ENCODE peak calls at places on chromosomes 7 and 10, in five cellular contexts. One of them, this sample, is unnamed.

GRCh38 chr7:66183700-66184099 is 21.4 kb upstream of the TPST1 start:
- DNase-seq in H1: no peak
- DNase-seq in mesendoderm: peak
- DNase-seq in neuronal stem cell: no peak
- DNase-seq in IMR-90: peak
- DNase-seq in this sample: no peak

GRCh38 chr7:87148332-87148955 is 3.8 kb upstream of the DMTF1 start:
- DNase-seq in IMR-90: peak
- DNase-seq in H1: no peak
- DNase-seq in mesendoderm: peak
- DNase-seq in neuronal stem cell: no peak
- DNase-seq in this sample: no peak

GRCh38 chr7:80324032-80324431 is 187.8 kb downstream of the GNAT3 start:
- DNase-seq in H1: no peak
- DNase-seq in mesendoderm: no peak
- DNase-seq in neuronal stem cell: no peak
- DNase-seq in IMR-90: peak
- DNase-seq in this sample: no peak

GRCh38 chr7:134905375-134905774 is 80.9 kb upstream of the AGBL3 start:
- DNase-seq in IMR-90: peak
- DNase-seq in neuronal stem cell: no peak
- DNase-seq in H1: no peak
- DNase-seq in mesendoderm: no peak
- DNase-seq in this sample: no peak

GRCh38 chr7:49643321-49643720 is 130.1 kb upstream of the VWC2 start:
- DNase-seq in neuronal stem cell: peak
- DNase-seq in H1: no peak
- DNase-seq in mesendoderm: no peak
- DNase-seq in IMR-90: no peak
- DNase-seq in this sample: no peak

GRCh38 chr7:16982640-16983103 is 100.9 kb upstream of the AGR3 start:
- DNase-seq in mesendoderm: peak
- DNase-seq in H1: no peak
- DNase-seq in neuronal stem cell: peak
- DNase-seq in IMR-90: peak
- DNase-seq in this sample: no peak

GRCh38 chr10:132417957-132418441 is 21.0 kb downstream of the PWWP2B start:
- DNase-seq in mesendoderm: peak
- DNase-seq in neuronal stem cell: no peak
- DNase-seq in IMR-90: no peak
- DNase-seq in H1: no peak
- DNase-seq in this sample: no peak

GRCh38 chr7:148711191-148712102 is 12.7 kb downstream of the CUL1 start:
- DNase-seq in mesendoderm: no peak
- DNase-seq in IMR-90: no peak
- DNase-seq in H1: no peak
- DNase-seq in neuronal stem cell: no peak
- DNase-seq in this sample: no peak

GRCh38 chr7:50141131-50141530 is 48.1 kb upstream of the ZPBP start:
- DNase-seq in mesendoderm: no peak
- DNase-seq in IMR-90: no peak
- DNase-seq in H1: no peak
- DNase-seq in neuronal stem cell: no peak
- DNase-seq in this sample: no peak

GRCh38 chr10:34526758-34527730 is 288.1 kb downstream of the PARD3 start:
- DNase-seq in IMR-90: peak
- DNase-seq in mesendoderm: peak
- DNase-seq in neuronal stem cell: peak
- DNase-seq in H1: no peak
- DNase-seq in this sample: peak

GRCh38 chr10:133353202-133353959 is 4.4 kb downstream of the FUOM start:
- DNase-seq in IMR-90: no peak
- DNase-seq in H1: peak
- DNase-seq in neuronal stem cell: no peak
- DNase-seq in mesendoderm: no peak
- DNase-seq in this sample: no peak

GRCh38 chr10:5943536-5943935 is 33.8 kb downstream of the IL15RA start:
- DNase-seq in mesendoderm: no peak
- DNase-seq in H1: no peak
- DNase-seq in neuronal stem cell: no peak
- DNase-seq in IMR-90: peak
- DNase-seq in this sample: peak

DNA sequence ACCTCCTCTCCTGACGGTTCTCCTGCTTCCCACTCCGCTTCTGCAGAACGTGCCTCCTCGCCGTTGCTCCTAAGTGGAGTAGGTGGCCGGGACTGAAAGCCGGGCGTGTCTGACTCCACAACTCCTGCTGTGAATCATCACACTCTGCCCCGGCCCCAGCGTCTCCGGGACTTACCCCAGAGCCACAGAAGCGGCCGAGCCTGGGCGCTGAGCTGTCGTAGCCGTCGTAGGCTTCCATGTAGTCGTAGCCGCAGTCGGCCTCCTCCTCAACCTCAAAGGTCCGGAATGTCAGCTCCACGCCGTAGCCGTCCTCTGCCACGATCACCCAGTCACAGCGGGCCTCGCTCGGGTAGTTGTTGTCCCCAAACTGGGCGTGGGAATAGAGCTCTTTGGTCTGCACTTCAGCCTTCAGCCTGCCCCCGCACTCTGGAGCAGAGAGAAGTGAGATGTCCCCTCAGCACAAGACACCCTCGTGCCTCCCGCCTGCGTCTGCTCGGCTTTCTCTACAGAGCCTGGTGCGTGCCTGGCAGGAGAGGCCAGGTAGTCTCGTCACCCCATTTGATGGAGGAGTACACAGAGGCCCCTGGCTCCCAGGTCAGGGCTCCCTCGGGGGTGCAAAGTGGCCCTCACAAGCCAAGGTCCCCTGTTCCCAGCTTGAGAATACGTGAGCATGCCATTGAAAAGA is 11.2 kb upstream of the OPALIN start:
- DNase-seq in neuronal stem cell: no peak
- DNase-seq in H1: no peak
- DNase-seq in IMR-90: no peak
- DNase-seq in mesendoderm: no peak
- DNase-seq in this sample: no peak
- H3K23ac ChIP-seq in neuronal stem cell: no peak
- H3K23ac ChIP-seq in H1: no peak
- H3K23ac ChIP-seq in IMR-90: no peak
- H3K23ac ChIP-seq in mesendoderm: no peak
- H3K23ac ChIP-seq in this sample: no peak

DNA sequence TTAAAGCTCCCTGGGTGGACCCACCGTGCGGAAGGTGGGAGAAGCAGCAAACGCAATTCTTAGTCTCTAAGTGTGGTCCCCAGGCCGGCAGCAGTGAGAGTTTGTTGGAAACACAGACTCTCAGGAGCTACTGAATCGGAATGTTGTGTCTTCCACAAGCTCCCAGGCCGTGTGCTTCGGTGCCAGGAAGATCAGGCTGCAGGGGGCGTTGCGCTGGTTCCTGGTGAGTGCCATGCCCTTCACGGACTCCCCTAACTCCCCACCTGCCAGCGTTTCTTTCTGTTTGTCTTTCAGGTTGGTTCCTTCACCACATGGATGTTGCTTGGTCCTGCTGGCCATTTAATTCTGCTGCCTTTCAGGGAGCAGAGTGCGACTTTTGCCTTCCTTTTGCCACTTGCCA is 91.2 kb upstream of the PITRM1 start:
- DNase-seq in neuronal stem cell: no peak
- DNase-seq in mesendoderm: no peak
- DNase-seq in IMR-90: no peak
- DNase-seq in H1: no peak
- DNase-seq in this sample: no peak
- H2AK5ac ChIP-seq in neuronal stem cell: no peak
- H2AK5ac ChIP-seq in mesendoderm: no peak
- H2AK5ac ChIP-seq in IMR-90: peak
- H2AK5ac ChIP-seq in H1: no peak
- H2AK5ac ChIP-seq in this sample: no peak

GRCh38 chr7:47944536-47945260 is 3.6 kb downstream of the PKD1L1 start:
- DNase-seq in neuronal stem cell: no peak
- DNase-seq in mesendoderm: no peak
- DNase-seq in H1: no peak
- DNase-seq in IMR-90: no peak
- DNase-seq in this sample: no peak

GRCh38 chr7:47945261-47946015 is 2.8 kb downstream of the PKD1L1 start:
- DNase-seq in mesendoderm: peak
- DNase-seq in H1: peak
- DNase-seq in IMR-90: peak
- DNase-seq in neuronal stem cell: peak
- DNase-seq in this sample: no peak

GRCh38 chr7:47948096-47948790 is at the start of gene PKD1L1:
- DNase-seq in H1: no peak
- DNase-seq in mesendoderm: no peak
- DNase-seq in neuronal stem cell: no peak
- DNase-seq in IMR-90: no peak
- DNase-seq in this sample: no peak

GRCh38 chr7:47947355-47947749 is 914 bp downstream of the PKD1L1 start:
- DNase-seq in mesendoderm: no peak
- DNase-seq in IMR-90: no peak
- DNase-seq in neuronal stem cell: no peak
- DNase-seq in H1: no peak
- DNase-seq in this sample: no peak

DNA sequence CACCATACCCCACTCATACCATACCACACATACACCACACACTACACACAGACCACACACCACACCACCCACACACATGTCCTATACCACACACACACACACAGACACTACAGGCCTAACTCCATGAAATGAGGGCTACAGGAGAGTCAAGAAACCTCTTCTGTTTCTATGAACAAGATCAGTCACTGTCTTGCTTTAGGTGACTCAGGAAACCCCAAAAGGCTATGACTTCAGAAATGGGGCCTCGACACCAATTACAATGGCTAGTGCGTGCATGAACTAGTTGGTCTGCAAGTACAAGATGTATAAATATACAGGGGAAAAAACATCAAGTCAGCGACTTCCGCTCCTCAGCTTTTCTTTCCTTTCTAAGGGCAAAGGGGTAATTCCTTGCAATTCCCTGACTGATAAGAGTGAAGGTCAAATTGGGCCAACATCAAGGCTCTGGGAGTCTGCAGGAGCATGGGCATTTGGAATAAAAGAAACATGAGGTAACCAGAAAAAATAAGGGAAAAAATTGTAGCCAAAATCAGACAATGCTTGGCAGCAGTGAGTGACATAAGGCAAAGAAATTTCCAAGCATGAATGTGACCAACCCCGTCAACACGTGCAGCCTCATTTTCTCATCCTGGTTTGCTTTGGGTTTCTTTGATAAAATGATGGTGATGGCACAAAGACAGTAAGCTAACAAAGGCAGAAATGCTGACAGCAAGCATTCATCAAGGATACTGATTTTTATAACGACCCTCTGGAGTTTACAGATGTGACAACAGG is 1.5 kb downstream of the PKD1L1 start:
- DNase-seq in neuronal stem cell: no peak
- DNase-seq in H1: no peak
- DNase-seq in IMR-90: no peak
- DNase-seq in mesendoderm: no peak
- DNase-seq in this sample: no peak
- H3K23ac ChIP-seq in neuronal stem cell: no peak
- H3K23ac ChIP-seq in H1: no peak
- H3K23ac ChIP-seq in IMR-90: peak
- H3K23ac ChIP-seq in mesendoderm: peak
- H3K23ac ChIP-seq in this sample: no peak

GRCh38 chr10:29783211-29783947 is 148.6 kb upstream of the SVIL start:
- DNase-seq in H1: no peak
- DNase-seq in IMR-90: peak
- DNase-seq in mesendoderm: no peak
- DNase-seq in neuronal stem cell: no peak
- DNase-seq in this sample: no peak

GRCh38 chr10:29780639-29781038 is 145.9 kb upstream of the SVIL start:
- DNase-seq in IMR-90: no peak
- DNase-seq in neuronal stem cell: no peak
- DNase-seq in H1: no peak
- DNase-seq in mesendoderm: no peak
- DNase-seq in this sample: no peak

GRCh38 chr10:29788113-29788512 is 153.3 kb upstream of the SVIL start:
- DNase-seq in IMR-90: no peak
- DNase-seq in H1: no peak
- DNase-seq in mesendoderm: no peak
- DNase-seq in neuronal stem cell: no peak
- DNase-seq in this sample: no peak

GRCh38 chr10:29780096-29780495 is 145.3 kb upstream of the SVIL start:
- DNase-seq in H1: no peak
- DNase-seq in neuronal stem cell: no peak
- DNase-seq in mesendoderm: no peak
- DNase-seq in IMR-90: no peak
- DNase-seq in this sample: no peak

GRCh38 chr10:29784175-29784773 is 149.5 kb upstream of the SVIL start:
- DNase-seq in neuronal stem cell: no peak
- DNase-seq in H1: no peak
- DNase-seq in IMR-90: peak
- DNase-seq in mesendoderm: peak
- DNase-seq in this sample: peak
- H2AK5ac ChIP-seq in neuronal stem cell: no peak
- H2AK5ac ChIP-seq in H1: no peak
- H2AK5ac ChIP-seq in IMR-90: no peak
- H2AK5ac ChIP-seq in mesendoderm: no peak
- H2AK5ac ChIP-seq in this sample: no peak

DNA sequence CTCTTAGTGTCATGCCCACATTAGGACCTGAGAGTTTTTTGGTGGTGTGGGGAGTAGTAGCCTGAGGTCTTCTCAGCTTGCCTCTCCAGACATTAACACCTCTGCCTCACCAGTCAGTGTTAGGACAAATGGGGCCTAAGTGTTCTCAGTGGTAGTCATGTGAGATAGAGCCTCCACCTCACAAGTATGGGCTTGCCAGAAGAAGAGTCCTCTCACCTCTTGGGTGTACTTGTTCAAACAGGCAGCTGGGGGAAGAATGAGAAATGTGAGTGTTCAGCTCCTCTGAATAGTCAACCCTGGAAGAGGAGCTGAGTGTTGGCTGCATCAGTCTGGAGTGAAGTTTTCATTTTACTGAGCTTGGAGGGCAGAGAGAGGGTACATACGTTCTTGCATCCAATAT is 464.6 kb downstream of the POM121L12 start:
- DNase-seq in H1: no peak
- DNase-seq in neuronal stem cell: no peak
- DNase-seq in IMR-90: no peak
- DNase-seq in mesendoderm: peak
- DNase-seq in this sample: no peak
- H3K23ac ChIP-seq in H1: no peak
- H3K23ac ChIP-seq in neuronal stem cell: no peak
- H3K23ac ChIP-seq in IMR-90: no peak
- H3K23ac ChIP-seq in mesendoderm: no peak
- H3K23ac ChIP-seq in this sample: no peak

DNA sequence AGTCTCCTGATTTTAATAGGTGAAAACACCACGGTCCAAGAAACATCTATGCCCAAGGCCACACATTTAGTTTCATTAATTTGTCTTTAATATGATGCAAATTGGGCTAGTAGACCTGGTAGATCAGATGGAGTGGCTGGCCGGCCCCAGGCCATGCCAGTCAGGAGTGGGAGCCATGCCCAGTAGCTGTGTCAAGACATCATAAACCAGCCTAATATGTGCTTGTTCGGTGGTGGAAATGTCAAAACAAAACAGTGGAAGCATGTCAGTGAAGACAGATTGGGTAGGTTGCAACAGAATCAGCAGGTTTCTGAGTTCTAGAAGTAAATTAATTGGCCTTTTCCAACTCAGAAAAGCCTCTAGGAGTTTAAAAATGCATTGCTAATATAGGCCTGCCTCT is 124.7 kb downstream of the NRP1 start:
- DNase-seq in neuronal stem cell: no peak
- DNase-seq in mesendoderm: no peak
- DNase-seq in H1: no peak
- DNase-seq in IMR-90: no peak
- DNase-seq in this sample: no peak
- H2AK5ac ChIP-seq in neuronal stem cell: no peak
- H2AK5ac ChIP-seq in mesendoderm: no peak
- H2AK5ac ChIP-seq in H1: no peak
- H2AK5ac ChIP-seq in IMR-90: no peak
- H2AK5ac ChIP-seq in this sample: no peak

This sample was measured in H9.